ENCODE peak calls at places on chromosome 15, in ten cellular contexts. M is GM18507; B is psoas muscle; W is hippocampal formation; H is mesenteric fat pad; D is hepatic stellate cell; P is amniotic stem cell; C is ovary; K is HFFc6; T is stimulated activated CD4-positive, alpha-beta T cell treated with anti-CD3 and anti-CD28 coated beads, TNF-alpha, amount 100 ng/mL, for 24 hours. U is an unnamed sample.

GRCh38 chr15:81747477-81747876 is 298.3 kb downstream of the MEX3B start:
- DNase-seq in H (no peak), W (no peak), B (no peak), T (no peak), D (no peak), P (no peak), K (no peak), C (no peak), M (no peak), U (no peak)

GRCh38 chr15:28960979-28961378 is 75.2 kb downstream of the APBA2 start:
- DNase-seq in W (no peak), K (peak; percentile 44), C (no peak), H (peak; percentile 49), P (no peak), M (no peak), D (peak; percentile 60), B (no peak), T (no peak), U (no peak)

GRCh38 chr15:83598031-83598430 is 55.9 kb upstream of the ADAMTSL3 start:
- DNase-seq in T (no peak), H (no peak), W (no peak), D (no peak), B (no peak), P (no peak), C (no peak), K (no peak), M (no peak), U (no peak)

GRCh38 chr15:25737218-25737643 is 125.9 kb downstream of the ATP10A start:
- DNase-seq in M (no peak), B (no peak), D (peak; percentile 67), T (no peak), C (no peak), W (no peak), P (no peak), K (no peak), H (no peak), U (no peak)

GRCh38 chr15:81108427-81108826 is 25.6 kb upstream of the CFAP161 start:
- DNase-seq in T (no peak), W (peak; percentile 8), D (no peak), B (no peak), M (no peak), K (no peak), H (no peak), C (no peak), P (no peak), U (no peak)

GRCh38 chr15:78103406-78104118 is 11.2 kb downstream of the SH2D7 start:
- DNase-seq in T (no peak), B (no peak), W (no peak), C (no peak), D (no peak), P (no peak), H (no peak), M (peak; percentile 58), K (no peak), U (no peak)

GRCh38 chr15:79400650-79401049 is 31.5 kb upstream of the MINAR1 start:
- DNase-seq in M (no peak), T (no peak), D (no peak), B (no peak), P (no peak), C (no peak), K (no peak), H (no peak), W (no peak), U (no peak)

GRCh38 chr15:83225449-83225848 is 17.8 kb upstream of the HDGFL3 start:
- DNase-seq in P (no peak), W (no peak), B (no peak), C (no peak), D (no peak), H (no peak), K (no peak), M (no peak), T (no peak), U (no peak)

GRCh38 chr15:40441736-40442531 is 1.2 kb downstream of the BAHD1 start:
- DNase-seq in C (peak; percentile 44), B (peak; percentile 60), P (no peak), W (no peak), K (no peak), T (no peak), H (no peak), D (no peak), M (no peak), U (peak; percentile 35)

GRCh38 chr15:28269097-28269496 is 52.9 kb downstream of the HERC2 start:
- DNase-seq in P (no peak), C (no peak), H (no peak), D (no peak), T (no peak), W (no peak), M (no peak), B (no peak), K (no peak), U (no peak)

GRCh38 chr15:76938752-76939151 is 7.2 kb downstream of the RCN2 start:
- DNase-seq in H (no peak), D (no peak), B (no peak), M (no peak), C (no peak), W (no peak), T (no peak), P (no peak), K (no peak), U (no peak)

GRCh38 chr15:86255247-86255646 is 175.6 kb downstream of the AGBL1 start:
- DNase-seq in K (no peak), T (no peak), C (no peak), B (no peak), P (no peak), M (no peak), D (no peak), H (no peak), W (no peak), U (no peak)

GRCh38 chr15:41893422-41894250 is at the start of gene SPTBN5:
- DNase-seq in B (peak; percentile 51), H (no peak), P (no peak), D (no peak), W (no peak), K (no peak), C (no peak), T (no peak), M (no peak), U (no peak)

GRCh38 chr15:63969652-63970421 is 76.4 kb downstream of the DAPK2 start:
- DNase-seq in P (no peak), W (no peak), M (no peak), H (no peak), T (no peak), K (no peak), D (no peak), B (no peak), C (no peak), U (no peak)